ENCODE peak calls at places on chromosomes 4 and X, in six cellular contexts. R is fibroblast of lung, Y is OCI-LY7, U is GM23248, V is GM23338, Q is neural progenitor cell. T is an unnamed sample.
A peak's percentile ranks its signal among the peaks of the same experiment; 100 is the strongest.

GRCh38 chr4:101169044-101170014 is 178.0 kb downstream of the PPP3CA start:
- DNase-seq in R (peak; percentile 51), Y (peak; percentile 73), U (peak; percentile 70), V (peak; percentile 95), Q (peak; percentile 88), T (peak; percentile 60)

GRCh38 chrX:37423864-37424569 is 74.9 kb downstream of the PRRG1 start:
- DNase-seq in R (peak; percentile 64), Y (no peak), U (no peak), V (peak; percentile 1), Q (no peak), T (peak; percentile 14)

GRCh38 chrX:130893356-130894085 is 9.5 kb downstream of the ENOX2 start:
- DNase-seq in R (no peak), Y (no peak), U (no peak), V (no peak), Q (no peak), T (no peak)

GRCh38 chr4:102657206-102657605 is 103.6 kb downstream of the MANBA start:
- DNase-seq in R (no peak), Y (no peak), U (no peak), V (no peak), Q (no peak), T (no peak)

GRCh38 chr4:176793060-176793605 is 411 bp upstream of the VEGFC start:
- DNase-seq in R (no peak), Y (no peak), U (no peak), V (peak; percentile 30), Q (peak; percentile 13), T (no peak)

GRCh38 chr4:40280586-40280985 is 54.5 kb upstream of the CHRNA9 start:
- DNase-seq in R (no peak), Y (peak; percentile 53), U (no peak), V (no peak), Q (no peak), T (no peak)

GRCh38 chr4:93791570-93792195 is 36.9 kb upstream of the ATOH1 start:
- DNase-seq in R (peak; percentile 23), Y (peak; percentile 56), U (peak; percentile 68), V (peak; percentile 89), Q (peak; percentile 83), T (peak; percentile 41)

GRCh38 chr4:137213372-137214173 is 318.7 kb downstream of the PCDH18 start:
- DNase-seq in R (peak; percentile 37), Y (no peak), U (peak; percentile 55), V (no peak), Q (no peak), T (no peak)

GRCh38 chr4:185817403-185817818 is 5.4 kb upstream of the SORBS2 start:
- DNase-seq in R (no peak), Y (no peak), U (no peak), V (no peak), Q (no peak), T (no peak)

GRCh38 chrX:139890991-139891700 is 41.7 kb downstream of the ATP11C start:
- DNase-seq in R (peak; percentile 80), Y (no peak), U (peak; percentile 69), V (no peak), Q (no peak), T (peak; percentile 79)

GRCh38 chr4:24321637-24322036 is 262.7 kb downstream of the DHX15 start:
- DNase-seq in R (no peak), Y (no peak), U (no peak), V (peak; percentile 88), Q (peak; percentile 96), T (no peak)

DNA sequence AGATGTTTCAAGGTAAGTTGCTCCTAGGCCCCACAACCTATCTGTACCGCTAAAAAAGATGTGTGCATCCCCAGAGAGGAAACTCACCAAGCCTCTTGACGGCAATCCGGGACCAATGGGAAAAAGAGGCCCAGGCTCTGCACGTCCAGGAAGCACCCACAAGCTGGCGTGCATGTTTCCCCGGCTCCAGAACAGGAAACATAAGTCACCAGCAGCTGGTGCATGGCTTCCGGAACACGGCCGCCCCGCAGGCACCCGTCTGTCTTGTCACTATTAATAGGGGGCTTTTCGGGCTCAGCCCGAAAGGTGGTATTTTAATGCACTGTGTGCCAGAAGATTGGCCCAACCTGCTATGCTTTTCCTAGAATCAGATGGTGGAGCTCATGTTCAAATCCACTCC is 22.2 kb downstream of the CRMP1 start:
- DNase-seq in R (no peak), Y (no peak), U (no peak), V (no peak), Q (no peak), T (no peak)
- H3K79me2 ChIP-seq in R (no peaks in the 10 kb centered on the region), Y (no peaks in the 10 kb centered on the region), U (no peaks in the 10 kb centered on the region), V (peaks cover 97% of the 10 kb centered on the region), Q (peaks cover 57% of the 10 kb centered on the region), T (no peaks in the 10 kb centered on the region)

GRCh38 chrX:138866643-138867042 is 155.1 kb upstream of the FGF13 start:
- DNase-seq in R (no peak), Y (no peak), U (no peak), V (no peak), Q (no peak), T (no peak)
- H3K79me2 ChIP-seq in R (no peaks in the 10 kb centered on the region), Y (no peaks in the 10 kb centered on the region), U (no peaks in the 10 kb centered on the region), V (no peaks in the 10 kb centered on the region), Q (no peaks in the 10 kb centered on the region), T (no peaks in the 10 kb centered on the region)

GRCh38 chr4:173211838-173212237 is 43.2 kb downstream of the GALNT7 start:
- DNase-seq in R (peak; percentile 89), Y (no peak), U (peak; percentile 75), V (no peak), Q (no peak), T (peak; percentile 53)
- H3K79me2 ChIP-seq in R (no peaks in the 10 kb centered on the region), Y (peaks cover 23% of the 10 kb centered on the region), U (no peaks in the 10 kb centered on the region), V (peaks cover 98% of the 10 kb centered on the region), Q (peaks cover 98% of the 10 kb centered on the region), T (peaks cover 2% of the 10 kb centered on the region)

GRCh38 chr4:163492951-163493504 is 1.5 kb upstream of the TMA16 start:
- DNase-seq in R (peak; percentile 9), Y (peak; percentile 27), U (peak; percentile 4), V (peak; percentile 19), Q (no peak), T (peak; percentile 9)

GRCh38 chr4:163494360-163495241 is at the start of gene TMA16:
- DNase-seq in R (peak; percentile 95), Y (peak; percentile 96), U (peak; percentile 97), V (peak; percentile 97), Q (peak; percentile 93), T (peak; percentile 93)

GRCh38 chr4:163493643-163494359 is 689 bp upstream of the TMA16 start:
- DNase-seq in R (no peak), Y (peak; percentile 78), U (peak; percentile 4), V (no peak), Q (no peak), T (peak; percentile 20)

GRCh38 chr4:163489929-163490328 is 4.6 kb upstream of the TMA16 start:
- DNase-seq in R (no peak), Y (no peak), U (no peak), V (no peak), Q (no peak), T (no peak)

DNA sequence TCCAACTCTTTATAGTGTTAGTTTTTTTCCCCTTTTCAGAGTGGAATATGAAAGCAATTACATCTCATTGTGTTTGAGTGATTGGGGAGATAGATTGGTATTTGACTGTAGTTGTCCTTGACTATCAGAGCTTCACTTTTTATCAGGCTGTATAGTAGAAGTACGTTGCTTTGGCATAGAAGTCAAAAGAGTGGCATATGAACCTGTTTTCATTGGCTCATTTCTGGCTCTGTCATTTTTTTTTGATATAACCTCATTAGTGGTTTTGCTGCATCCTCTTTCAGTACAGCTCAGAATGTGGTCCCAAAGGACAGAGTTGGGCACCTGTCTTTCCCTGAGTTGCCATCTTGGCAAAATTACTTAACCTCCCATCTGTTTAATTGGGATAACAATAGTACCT is 1.4 kb downstream of the TMA16 start:
- DNase-seq in R (no peak), Y (peak; percentile 77), U (no peak), V (no peak), Q (no peak), T (peak; percentile 23)
- H3K79me2 ChIP-seq in R (peaks cover 57% of the 10 kb centered on the region), Y (peaks cover 64% of the 10 kb centered on the region), U (peaks cover 61% of the 10 kb centered on the region), V (peaks cover 64% of the 10 kb centered on the region), Q (peaks cover 64% of the 10 kb centered on the region), T (peaks cover 64% of the 10 kb centered on the region)

GRCh38 chr4:1236103-1236641 is 12.8 kb downstream of the CTBP1 start:
- DNase-seq in R (no peak), Y (no peak), U (no peak), V (peak; percentile 1), Q (no peak), T (no peak)
- H3K79me2 ChIP-seq in R (peaks cover 55% of the 10 kb centered on the region), Y (no peaks in the 10 kb centered on the region), U (peaks cover 71% of the 10 kb centered on the region), V (peaks cover 13% of the 10 kb centered on the region), Q (peaks cover 27% of the 10 kb centered on the region), T (peaks cover 27% of the 10 kb centered on the region)

GRCh38 chrX:153800177-153800722 is 5.8 kb downstream of the SSR4 start:
- DNase-seq in R (no peak), Y (no peak), U (no peak), V (no peak), Q (no peak), T (no peak)
- H3K79me2 ChIP-seq in R (peaks cover 14% of the 10 kb centered on the region), Y (peaks cover 8% of the 10 kb centered on the region), U (peaks cover 19% of the 10 kb centered on the region), V (peaks cover 11% of the 10 kb centered on the region), Q (peaks cover 11% of the 10 kb centered on the region), T (peaks cover 19% of the 10 kb centered on the region)

GRCh38 chrX:11337292-11338009 is 44.2 kb downstream of the AMELX start:
- DNase-seq in R (no peak), Y (no peak), U (no peak), V (no peak), Q (no peak), T (no peak)
- H3K79me2 ChIP-seq in R (no peaks in the 10 kb centered on the region), Y (no peaks in the 10 kb centered on the region), U (no peaks in the 10 kb centered on the region), V (no peaks in the 10 kb centered on the region), Q (no peaks in the 10 kb centered on the region), T (no peaks in the 10 kb centered on the region)

GRCh38 chrX:131895002-131895401 is 128.1 kb upstream of the STK26 start:
- DNase-seq in R (peak; percentile 63), Y (no peak), U (peak; percentile 26), V (no peak), Q (no peak), T (no peak)
- H3K79me2 ChIP-seq in R (no peaks in the 10 kb centered on the region), Y (no peaks in the 10 kb centered on the region), U (no peaks in the 10 kb centered on the region), V (no peaks in the 10 kb centered on the region), Q (no peaks in the 10 kb centered on the region), T (no peaks in the 10 kb centered on the region)

T was measured in endothelial cell of umbilical vein.